ENCODE peak calls at places on chromosomes 7 and 10, in eight cellular contexts. Q is SW 1271, A is transverse colon, F is GM19239, L is H54, E is posterior vena cava, S is B cell, B is hypothalamus. M is an unnamed sample.

GRCh38 chr7:33761440-33762080 is 143.8 kb upstream of the BMPER start:
- DNase-seq in B (no peak), A (no peak), S (no peak), L (no peak), E (no peak), Q (no peak), F (no peak), M (no peak)

GRCh38 chr10:128943111-128943510 is 523.9 kb upstream of the MGMT start:
- DNase-seq in A (no peak), L (no peak), S (no peak), B (no peak), E (no peak), Q (no peak), F (no peak), M (no peak)

GRCh38 chr10:127694580-127695193 is 42.3 kb upstream of the FOXI2 start:
- DNase-seq in F (peak; percentile 12), A (peak; percentile 30), E (no peak), L (peak; percentile 51), Q (no peak), S (no peak), B (no peak), M (no peak)

GRCh38 chr7:131235489-131236317 is 92.0 kb upstream of the MKLN1 start:
- DNase-seq in S (no peak), F (no peak), B (no peak), L (peak; percentile 69), A (peak; percentile 19), Q (peak; percentile 96), E (no peak), M (peak; percentile 51)

GRCh38 chr10:101131962-101132635 is 999 bp downstream of the TLX1 start:
- DNase-seq in L (no peak), F (no peak), A (no peak), S (no peak), Q (no peak), B (no peak), E (no peak), M (no peak)

GRCh38 chr10:109912335-109913282 is 10.7 kb downstream of the XPNPEP1 start:
- DNase-seq in Q (no peak), F (peak; percentile 43), S (peak; percentile 35), E (no peak), A (no peak), B (no peak), L (no peak), M (no peak)

GRCh38 chr10:15461353-15462108 is 90.4 kb upstream of the FAM171A1 start:
- DNase-seq in L (no peak), E (no peak), Q (no peak), B (no peak), F (no peak), S (no peak), A (peak; percentile 18), M (peak; percentile 99)

GRCh38 chr10:120221873-120222485 is 235.0 kb upstream of the PLPP4 start:
- DNase-seq in A (no peak), S (no peak), L (peak; percentile 7), F (peak; percentile 36), Q (no peak), E (no peak), B (no peak), M (no peak)

GRCh38 chr10:30974355-30974754 is 57.3 kb downstream of the ZNF438 start:
- DNase-seq in A (no peak), Q (no peak), F (no peak), L (no peak), E (no peak), S (no peak), B (no peak), M (no peak)

GRCh38 chr10:110006358-110007170 is 1.2 kb upstream of the ADD3 start:
- DNase-seq in A (peak; percentile 48), Q (no peak), B (peak; percentile 76), S (no peak), L (peak; percentile 18), F (no peak), E (peak; percentile 88), M (peak; percentile 57)

GRCh38 chr7:131935180-131935579 is 378.8 kb upstream of the PODXL start:
- DNase-seq in E (no peak), A (no peak), F (no peak), S (no peak), L (no peak), Q (no peak), B (no peak), M (no peak)

GRCh38 chr7:108973075-108973474 is 403.4 kb downstream of the DNAJB9 start:
- DNase-seq in S (no peak), F (no peak), B (no peak), L (no peak), E (no peak), A (no peak), Q (no peak), M (no peak)

GRCh38 chr7:47432988-47433895 is 148.7 kb downstream of the TNS3 start:
- DNase-seq in S (no peak), E (no peak), B (no peak), L (no peak), F (no peak), A (no peak), Q (no peak), M (no peak)

GRCh38 chr7:92584953-92585352 is 5.2 kb downstream of the FAM133B start:
- DNase-seq in E (no peak), F (no peak), L (no peak), Q (no peak), B (no peak), A (no peak), S (no peak), M (no peak)

GRCh38 chr10:110502851-110503301 is 5.2 kb downstream of the DUSP5 start:
- DNase-seq in F (peak; percentile 57), Q (no peak), S (peak; percentile 73), B (no peak), A (peak; percentile 49), L (no peak), E (no peak), M (no peak)

GRCh38 chr10:77661100-77661499 is 23.5 kb upstream of the KCNMA1 start:
- DNase-seq in S (no peak), E (no peak), A (no peak), L (no peak), Q (no peak), B (no peak), F (no peak), M (no peak)

GRCh38 chr10:103660364-103661197 is 167.1 kb downstream of the NEURL1 start:
- DNase-seq in B (no peak), E (no peak), A (no peak), F (peak; percentile 45), Q (no peak), L (no peak), S (peak; percentile 58), M (peak; percentile 21)

GRCh38 chr7:83111391-83111790 is 51.3 kb downstream of the PCLO start:
- DNase-seq in Q (no peak), S (no peak), A (no peak), E (no peak), B (no peak), L (no peak), F (no peak), M (no peak)

GRCh38 chr10:81876253-81876731 is 1.3 kb downstream of the NRG3 start:
- DNase-seq in B (no peak), A (no peak), E (no peak), Q (no peak), S (peak; percentile 18), L (no peak), F (no peak), M (no peak)

GRCh38 chr7:99976626-99977025 is 795 bp upstream of the AZGP1 start:
- DNase-seq in L (no peak), E (peak; percentile 51), Q (no peak), B (no peak), S (no peak), A (no peak), F (no peak), M (no peak)

GRCh38 chr10:100485841-100486495 is 23.2 kb downstream of the WNT8B start:
- DNase-seq in B (no peak), E (no peak), S (no peak), L (no peak), A (no peak), Q (no peak), F (no peak), M (no peak)

GRCh38 chr10:101558671-101559595 is 29.1 kb downstream of the POLL start:
- DNase-seq in Q (no peak), B (no peak), S (no peak), L (no peak), F (no peak), E (peak; percentile 46), A (no peak), M (no peak)

M was measured in T1000.